ENCODE peak calls at places on chromosomes 2 and 18, in five cellular contexts. One of them, this sample, is unnamed. For H3K4me1, the result is how much of the 10 kb centered on the place peaks cover.

GRCh38 chr2:40227200-40227599 is 224.7 kb downstream of the SLC8A1 start:
- DNase-seq in K562: no peak
- DNase-seq in HepG2: no peak
- DNase-seq in A549: no peak
- DNase-seq in H1: no peak
- DNase-seq in this sample: no peak

GRCh38 chr2:208595386-208596275 is 189.0 kb downstream of the PTH2R start:
- DNase-seq in K562: peak
- DNase-seq in HepG2: no peak
- DNase-seq in A549: peak
- DNase-seq in H1: no peak
- DNase-seq in this sample: no peak

GRCh38 chr18:42578781-42579180 is 536.7 kb downstream of the RIT2 start:
- DNase-seq in K562: no peak
- DNase-seq in HepG2: no peak
- DNase-seq in A549: no peak
- DNase-seq in H1: no peak
- DNase-seq in this sample: no peak

GRCh38 chr2:113930448-113930847 is 40.6 kb downstream of the ACTR3 start:
- DNase-seq in K562: no peak
- DNase-seq in HepG2: no peak
- DNase-seq in A549: no peak
- DNase-seq in H1: no peak
- DNase-seq in this sample: no peak

GRCh38 chr2:3379339-3379646 is 201 bp upstream of the TRAPPC12 start:
- DNase-seq in K562: no peak
- DNase-seq in HepG2: no peak
- DNase-seq in A549: no peak
- DNase-seq in H1: no peak
- DNase-seq in this sample: no peak

GRCh38 chr2:189297446-189297845 is 117.9 kb upstream of the COL5A2 start:
- DNase-seq in K562: no peak
- DNase-seq in HepG2: no peak
- DNase-seq in A549: no peak
- DNase-seq in H1: no peak
- DNase-seq in this sample: no peak

GRCh38 chr2:48412409-48413259 is 117.3 kb upstream of the STON1 start:
- DNase-seq in K562: no peak
- DNase-seq in HepG2: no peak
- DNase-seq in A549: no peak
- DNase-seq in H1: no peak
- DNase-seq in this sample: no peak

GRCh38 chr18:10912790-10913560 is 236.4 kb downstream of the PIEZO2 start:
- DNase-seq in K562: no peak
- DNase-seq in HepG2: peak
- DNase-seq in A549: no peak
- DNase-seq in H1: no peak
- DNase-seq in this sample: peak

GRCh38 chr2:152263902-152264301 is 71.1 kb upstream of the FMNL2 start:
- DNase-seq in K562: no peak
- DNase-seq in HepG2: no peak
- DNase-seq in A549: no peak
- DNase-seq in H1: no peak
- DNase-seq in this sample: no peak

GRCh38 chr18:35524236-35524635 is 26.5 kb upstream of the INO80C start:
- DNase-seq in K562: no peak
- DNase-seq in HepG2: no peak
- DNase-seq in A549: no peak
- DNase-seq in H1: no peak
- DNase-seq in this sample: no peak
- TF ChIP-seq JUN in K562: no peak
- TF ChIP-seq JUN in HepG2: no peak
- TF ChIP-seq JUN in A549: no peak
- TF ChIP-seq JUN in H1: no peak
- TF ChIP-seq JUN in this sample: no peak

GRCh38 chr2:25132693-25133092 is 35.7 kb downstream of the POMC start:
- DNase-seq in K562: no peak
- DNase-seq in HepG2: no peak
- DNase-seq in A549: no peak
- DNase-seq in H1: no peak
- DNase-seq in this sample: no peak

GRCh38 chr2:25132296-25132630 is 36.1 kb downstream of the POMC start:
- DNase-seq in K562: no peak
- DNase-seq in HepG2: no peak
- DNase-seq in A549: no peak
- DNase-seq in H1: no peak
- DNase-seq in this sample: no peak

GRCh38 chr2:25129901-25130520 is 38.4 kb downstream of the POMC start:
- DNase-seq in K562: no peak
- DNase-seq in HepG2: no peak
- DNase-seq in A549: no peak
- DNase-seq in H1: no peak
- DNase-seq in this sample: no peak

GRCh38 chr2:25131253-25131566 is 37.2 kb downstream of the POMC start:
- DNase-seq in K562: no peak
- DNase-seq in HepG2: no peak
- DNase-seq in A549: no peak
- DNase-seq in H1: no peak
- DNase-seq in this sample: no peak

GRCh38 chr2:25131567-25132295 is 36.6 kb downstream of the POMC start:
- DNase-seq in K562: no peak
- DNase-seq in HepG2: no peak
- DNase-seq in A549: no peak
- DNase-seq in H1: no peak
- DNase-seq in this sample: no peak
- H3K4me2 ChIP-seq in K562: no peak
- H3K4me2 ChIP-seq in HepG2: no peak
- H3K4me2 ChIP-seq in A549: no peak
- H3K4me2 ChIP-seq in H1: peak
- H3K4me2 ChIP-seq in this sample: peak

DNA sequence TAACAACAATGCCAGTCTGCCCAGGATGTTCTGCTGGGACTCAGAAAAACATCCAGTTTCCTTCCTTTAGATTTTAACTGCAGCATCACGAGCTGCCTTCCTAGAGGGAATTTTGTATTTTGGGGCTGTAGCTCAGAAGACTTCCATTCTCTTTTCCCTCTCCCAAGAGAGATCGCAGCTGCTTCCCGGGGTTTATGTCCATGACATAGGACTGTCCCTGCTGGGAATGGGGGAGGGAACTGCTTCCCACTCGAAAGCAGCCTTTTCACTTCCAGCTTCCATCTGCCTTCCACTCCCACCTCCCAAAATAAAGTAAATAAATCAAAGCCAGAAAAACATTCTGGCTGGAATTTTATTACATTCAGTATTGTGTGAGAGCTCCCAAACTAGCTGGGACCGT is 52.4 kb downstream of the LIMS1 start:
- DNase-seq in K562: no peak
- DNase-seq in HepG2: no peak
- DNase-seq in A549: no peak
- DNase-seq in H1: no peak
- DNase-seq in this sample: peak
- H3K4me1 ChIP-seq in K562: under half
- H3K4me1 ChIP-seq in HepG2: under half
- H3K4me1 ChIP-seq in A549: half or more
- H3K4me1 ChIP-seq in H1: under half
- H3K4me1 ChIP-seq in this sample: half or more

GRCh38 chr2:221125691-221126090 is 446.4 kb downstream of the EPHA4 start:
- DNase-seq in K562: no peak
- DNase-seq in HepG2: no peak
- DNase-seq in A549: no peak
- DNase-seq in H1: no peak
- DNase-seq in this sample: no peak

GRCh38 chr2:221123396-221123795 is 448.7 kb downstream of the EPHA4 start:
- DNase-seq in K562: no peak
- DNase-seq in HepG2: no peak
- DNase-seq in A549: no peak
- DNase-seq in H1: no peak
- DNase-seq in this sample: no peak

GRCh38 chr2:221129657-221130056 is 442.4 kb downstream of the EPHA4 start:
- DNase-seq in K562: no peak
- DNase-seq in HepG2: no peak
- DNase-seq in A549: no peak
- DNase-seq in H1: no peak
- DNase-seq in this sample: no peak

GRCh38 chr2:221120643-221121042 is 451.5 kb downstream of the EPHA4 start:
- DNase-seq in K562: no peak
- DNase-seq in HepG2: no peak
- DNase-seq in A549: no peak
- DNase-seq in H1: no peak
- DNase-seq in this sample: no peak

GRCh38 chr2:221124542-221125235 is 447.4 kb downstream of the EPHA4 start:
- DNase-seq in K562: no peak
- DNase-seq in HepG2: no peak
- DNase-seq in A549: no peak
- DNase-seq in H1: no peak
- DNase-seq in this sample: no peak
- TF ChIP-seq JUN in K562: no peak
- TF ChIP-seq JUN in HepG2: no peak
- TF ChIP-seq JUN in A549: no peak
- TF ChIP-seq JUN in H1: no peak
- TF ChIP-seq JUN in this sample: no peak

GRCh38 chr2:179240481-179241451 is 23.9 kb downstream of the SESTD1 start:
- DNase-seq in K562: peak
- DNase-seq in HepG2: peak
- DNase-seq in A549: no peak
- DNase-seq in H1: no peak
- DNase-seq in this sample: no peak

GRCh38 chr2:179237209-179237946 is 27.3 kb downstream of the SESTD1 start:
- DNase-seq in K562: no peak
- DNase-seq in HepG2: peak
- DNase-seq in A549: no peak
- DNase-seq in H1: no peak
- DNase-seq in this sample: no peak

GRCh38 chr2:179238027-179238426 is 26.6 kb downstream of the SESTD1 start:
- DNase-seq in K562: no peak
- DNase-seq in HepG2: peak
- DNase-seq in A549: no peak
- DNase-seq in H1: no peak
- DNase-seq in this sample: no peak

GRCh38 chr2:179239838-179240237 is 24.8 kb downstream of the SESTD1 start:
- DNase-seq in K562: no peak
- DNase-seq in HepG2: peak
- DNase-seq in A549: no peak
- DNase-seq in H1: no peak
- DNase-seq in this sample: no peak

DNA sequence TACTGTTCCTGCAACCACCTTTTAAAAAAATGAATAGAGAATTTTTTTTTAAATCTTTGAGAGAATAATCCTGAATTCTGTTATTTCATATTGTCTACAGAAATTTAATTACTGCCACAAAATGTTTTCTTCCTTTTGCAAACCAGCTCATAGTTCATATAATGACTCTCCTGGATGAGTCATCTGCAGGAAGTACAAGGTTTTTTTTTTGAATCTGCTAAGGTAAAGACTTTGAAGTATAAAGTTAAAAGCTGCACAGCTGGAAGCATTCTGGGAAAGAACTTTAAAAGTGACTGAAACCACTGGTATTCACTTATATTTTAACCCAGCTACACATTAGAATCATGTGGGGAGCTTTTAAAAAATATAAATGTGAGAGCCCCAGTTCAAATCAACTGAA is 25.4 kb downstream of the SESTD1 start:
- DNase-seq in K562: no peak
- DNase-seq in HepG2: peak
- DNase-seq in A549: no peak
- DNase-seq in H1: no peak
- DNase-seq in this sample: peak
- H3K4me2 ChIP-seq in K562: no peak
- H3K4me2 ChIP-seq in HepG2: peak
- H3K4me2 ChIP-seq in A549: peak
- H3K4me2 ChIP-seq in H1: no peak
- H3K4me2 ChIP-seq in this sample: peak

GRCh38 chr2:44928660-44929471 is 12.6 kb upstream of the SIX3 start:
- DNase-seq in K562: no peak
- DNase-seq in HepG2: no peak
- DNase-seq in A549: no peak
- DNase-seq in H1: no peak
- DNase-seq in this sample: no peak
- H3K4me1 ChIP-seq in K562: under half
- H3K4me1 ChIP-seq in HepG2: under half
- H3K4me1 ChIP-seq in A549: under half
- H3K4me1 ChIP-seq in H1: under half
- H3K4me1 ChIP-seq in this sample: under half

DNA sequence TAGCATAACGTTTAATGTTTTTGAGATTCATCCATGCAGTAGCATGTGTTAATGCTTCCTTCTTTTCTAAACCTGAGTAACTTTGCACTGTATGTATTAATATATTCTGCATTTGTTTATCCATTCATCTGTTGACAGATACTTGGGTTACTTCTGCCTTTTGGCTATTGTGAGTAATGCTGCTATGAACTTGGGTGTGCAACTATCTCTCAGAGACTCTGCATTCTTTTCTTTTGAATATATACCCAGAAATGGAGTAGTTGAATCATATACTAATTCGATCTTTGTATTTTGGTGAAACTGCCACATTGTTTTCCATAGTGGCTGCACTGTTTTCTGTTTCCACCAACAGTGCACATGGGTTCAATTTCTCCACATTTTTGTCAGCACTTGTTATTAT is 128.3 kb downstream of the SH3BP4 start:
- DNase-seq in K562: no peak
- DNase-seq in HepG2: no peak
- DNase-seq in A549: no peak
- DNase-seq in H1: no peak
- DNase-seq in this sample: no peak
- TF ChIP-seq JUN in K562: no peak
- TF ChIP-seq JUN in HepG2: no peak
- TF ChIP-seq JUN in A549: no peak
- TF ChIP-seq JUN in H1: no peak
- TF ChIP-seq JUN in this sample: no peak

DNA sequence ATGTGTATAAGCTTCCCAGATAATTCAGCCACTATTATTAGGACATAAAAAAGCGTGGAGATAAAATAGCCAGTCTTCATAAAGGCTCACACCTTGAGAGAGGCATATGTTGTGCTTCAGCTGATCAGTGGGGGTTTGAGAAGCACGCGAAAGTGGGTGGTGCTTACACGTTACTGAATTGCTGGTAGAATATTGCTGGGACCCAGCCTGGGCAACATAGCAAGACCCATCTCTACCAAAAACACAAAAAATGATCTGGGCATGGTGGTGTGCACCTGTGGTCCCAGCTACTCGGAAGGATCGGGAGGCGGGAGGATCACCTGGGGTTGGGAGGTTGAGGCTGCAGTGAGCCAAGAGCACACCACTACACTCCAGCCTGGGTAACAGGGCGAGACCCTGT is 74.9 kb upstream of the MBOAT2 start:
- DNase-seq in K562: no peak
- DNase-seq in HepG2: no peak
- DNase-seq in A549: no peak
- DNase-seq in H1: no peak
- DNase-seq in this sample: no peak
- H3K4me2 ChIP-seq in K562: no peak
- H3K4me2 ChIP-seq in HepG2: no peak
- H3K4me2 ChIP-seq in A549: no peak
- H3K4me2 ChIP-seq in H1: no peak
- H3K4me2 ChIP-seq in this sample: no peak

DNA sequence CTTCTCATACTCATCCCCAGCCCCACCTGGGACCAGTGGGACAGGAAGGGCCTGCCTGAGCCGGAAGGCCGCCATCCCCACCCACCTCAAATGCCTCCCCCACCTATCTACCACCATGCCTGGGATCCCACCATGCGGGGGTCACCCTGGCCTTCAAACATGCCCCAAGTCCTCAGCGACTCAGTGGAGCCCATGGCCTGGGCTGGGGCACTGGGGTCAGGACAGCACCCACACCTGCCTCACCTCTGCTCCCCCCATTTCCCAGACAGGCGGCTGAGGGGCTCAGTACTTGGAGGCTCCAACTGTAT is 7.6 kb downstream of the INHBB start:
- DNase-seq in K562: no peak
- DNase-seq in HepG2: no peak
- DNase-seq in A549: no peak
- DNase-seq in H1: no peak
- DNase-seq in this sample: no peak
- H3K4me1 ChIP-seq in K562: under half
- H3K4me1 ChIP-seq in HepG2: under half
- H3K4me1 ChIP-seq in A549: under half
- H3K4me1 ChIP-seq in H1: under half
- H3K4me1 ChIP-seq in this sample: under half